ENCODE peak calls at places on chromosomes 13 and 19, in ten cellular contexts. One of them, this sample, is unnamed.

GRCh38 chr13:29791997-29792775 is 58.2 kb downstream of the UBL3 start:
- DNase-seq in lung: no peak
- DNase-seq in stimulated activated CD8-positive, alpha-beta memory T cell treated with anti-CD3 and anti-CD28 coated beads, Interleukin-4, amount 100 ng/mL, for 1 hour: no peak
- DNase-seq in RKO: no peak
- DNase-seq in BJ: no peak
- DNase-seq in NCI-H1105: no peak
- DNase-seq in EH: peak
- DNase-seq in naive thymus-derived CD8-positive, alpha-beta T cell: no peak
- DNase-seq in Caco-2: no peak
- DNase-seq in H4: no peak
- DNase-seq in this sample: no peak

GRCh38 chr13:106100261-106100919 is 435.1 kb downstream of the EFNB2 start:
- DNase-seq in stimulated activated CD8-positive, alpha-beta memory T cell treated with anti-CD3 and anti-CD28 coated beads, Interleukin-4, amount 100 ng/mL, for 1 hour: no peak
- DNase-seq in Caco-2: peak
- DNase-seq in EH: no peak
- DNase-seq in H4: no peak
- DNase-seq in naive thymus-derived CD8-positive, alpha-beta T cell: no peak
- DNase-seq in lung: no peak
- DNase-seq in NCI-H1105: no peak
- DNase-seq in BJ: no peak
- DNase-seq in RKO: no peak
- DNase-seq in this sample: peak

GRCh38 chr19:5068251-5069090 is 99.6 kb downstream of the KDM4B start:
- DNase-seq in H4: no peak
- DNase-seq in stimulated activated CD8-positive, alpha-beta memory T cell treated with anti-CD3 and anti-CD28 coated beads, Interleukin-4, amount 100 ng/mL, for 1 hour: no peak
- DNase-seq in NCI-H1105: no peak
- DNase-seq in lung: no peak
- DNase-seq in EH: no peak
- DNase-seq in BJ: no peak
- DNase-seq in naive thymus-derived CD8-positive, alpha-beta T cell: no peak
- DNase-seq in RKO: no peak
- DNase-seq in Caco-2: no peak
- DNase-seq in this sample: no peak

GRCh38 chr19:19775891-19776205 is 42.9 kb upstream of the ZNF14 start:
- DNase-seq in EH: no peak
- DNase-seq in Caco-2: no peak
- DNase-seq in NCI-H1105: peak
- DNase-seq in H4: no peak
- DNase-seq in naive thymus-derived CD8-positive, alpha-beta T cell: no peak
- DNase-seq in RKO: no peak
- DNase-seq in stimulated activated CD8-positive, alpha-beta memory T cell treated with anti-CD3 and anti-CD28 coated beads, Interleukin-4, amount 100 ng/mL, for 1 hour: no peak
- DNase-seq in lung: no peak
- DNase-seq in BJ: no peak
- DNase-seq in this sample: no peak

GRCh38 chr13:78241278-78241919 is 322.8 kb upstream of the EDNRB start:
- DNase-seq in NCI-H1105: peak
- DNase-seq in lung: no peak
- DNase-seq in H4: peak
- DNase-seq in naive thymus-derived CD8-positive, alpha-beta T cell: no peak
- DNase-seq in RKO: peak
- DNase-seq in stimulated activated CD8-positive, alpha-beta memory T cell treated with anti-CD3 and anti-CD28 coated beads, Interleukin-4, amount 100 ng/mL, for 1 hour: no peak
- DNase-seq in EH: peak
- DNase-seq in BJ: no peak
- DNase-seq in Caco-2: peak
- DNase-seq in this sample: peak

GRCh38 chr13:20796791-20797513 is 23.2 kb upstream of the EEF1AKMT1 start:
- DNase-seq in H4: no peak
- DNase-seq in NCI-H1105: no peak
- DNase-seq in BJ: no peak
- DNase-seq in EH: peak
- DNase-seq in lung: no peak
- DNase-seq in stimulated activated CD8-positive, alpha-beta memory T cell treated with anti-CD3 and anti-CD28 coated beads, Interleukin-4, amount 100 ng/mL, for 1 hour: no peak
- DNase-seq in RKO: peak
- DNase-seq in naive thymus-derived CD8-positive, alpha-beta T cell: no peak
- DNase-seq in Caco-2: no peak
- DNase-seq in this sample: no peak

GRCh38 chr19:5345895-5346386 is 5.3 kb upstream of the PTPRS start:
- DNase-seq in lung: no peak
- DNase-seq in Caco-2: no peak
- DNase-seq in naive thymus-derived CD8-positive, alpha-beta T cell: no peak
- DNase-seq in H4: peak
- DNase-seq in stimulated activated CD8-positive, alpha-beta memory T cell treated with anti-CD3 and anti-CD28 coated beads, Interleukin-4, amount 100 ng/mL, for 1 hour: no peak
- DNase-seq in BJ: no peak
- DNase-seq in NCI-H1105: no peak
- DNase-seq in EH: peak
- DNase-seq in RKO: no peak
- DNase-seq in this sample: no peak

GRCh38 chr13:36918246-36919060 is 1.6 kb downstream of the SMAD9 start:
- DNase-seq in lung: no peak
- DNase-seq in naive thymus-derived CD8-positive, alpha-beta T cell: no peak
- DNase-seq in NCI-H1105: no peak
- DNase-seq in BJ: no peak
- DNase-seq in H4: no peak
- DNase-seq in RKO: peak
- DNase-seq in EH: peak
- DNase-seq in Caco-2: no peak
- DNase-seq in stimulated activated CD8-positive, alpha-beta memory T cell treated with anti-CD3 and anti-CD28 coated beads, Interleukin-4, amount 100 ng/mL, for 1 hour: no peak
- DNase-seq in this sample: no peak

GRCh38 chr19:40321566-40322270 is 26.5 kb downstream of the C19orf47 start:
- DNase-seq in naive thymus-derived CD8-positive, alpha-beta T cell: no peak
- DNase-seq in BJ: no peak
- DNase-seq in Caco-2: no peak
- DNase-seq in stimulated activated CD8-positive, alpha-beta memory T cell treated with anti-CD3 and anti-CD28 coated beads, Interleukin-4, amount 100 ng/mL, for 1 hour: no peak
- DNase-seq in lung: no peak
- DNase-seq in EH: no peak
- DNase-seq in RKO: no peak
- DNase-seq in H4: no peak
- DNase-seq in NCI-H1105: no peak
- DNase-seq in this sample: no peak

GRCh38 chr13:93244918-93245280 is 18.3 kb downstream of the GPC6 start:
- DNase-seq in BJ: no peak
- DNase-seq in stimulated activated CD8-positive, alpha-beta memory T cell treated with anti-CD3 and anti-CD28 coated beads, Interleukin-4, amount 100 ng/mL, for 1 hour: no peak
- DNase-seq in NCI-H1105: no peak
- DNase-seq in H4: no peak
- DNase-seq in EH: peak
- DNase-seq in naive thymus-derived CD8-positive, alpha-beta T cell: no peak
- DNase-seq in lung: no peak
- DNase-seq in Caco-2: no peak
- DNase-seq in RKO: no peak
- DNase-seq in this sample: no peak

GRCh38 chr13:99433543-99434075 is 67.7 kb upstream of the TM9SF2 start:
- DNase-seq in naive thymus-derived CD8-positive, alpha-beta T cell: no peak
- DNase-seq in H4: no peak
- DNase-seq in BJ: no peak
- DNase-seq in Caco-2: no peak
- DNase-seq in stimulated activated CD8-positive, alpha-beta memory T cell treated with anti-CD3 and anti-CD28 coated beads, Interleukin-4, amount 100 ng/mL, for 1 hour: no peak
- DNase-seq in EH: no peak
- DNase-seq in RKO: no peak
- DNase-seq in lung: no peak
- DNase-seq in NCI-H1105: no peak
- DNase-seq in this sample: no peak

GRCh38 chr13:48210178-48210577 is 22.8 kb upstream of the ITM2B start:
- DNase-seq in stimulated activated CD8-positive, alpha-beta memory T cell treated with anti-CD3 and anti-CD28 coated beads, Interleukin-4, amount 100 ng/mL, for 1 hour: no peak
- DNase-seq in RKO: peak
- DNase-seq in BJ: peak
- DNase-seq in EH: peak
- DNase-seq in Caco-2: no peak
- DNase-seq in naive thymus-derived CD8-positive, alpha-beta T cell: no peak
- DNase-seq in H4: no peak
- DNase-seq in lung: no peak
- DNase-seq in NCI-H1105: no peak
- DNase-seq in this sample: no peak

GRCh38 chr19:7916137-7916907 is 1.7 kb downstream of the TGFBR3L start:
- DNase-seq in Caco-2: peak
- DNase-seq in RKO: no peak
- DNase-seq in NCI-H1105: peak
- DNase-seq in naive thymus-derived CD8-positive, alpha-beta T cell: peak
- DNase-seq in H4: no peak
- DNase-seq in EH: peak
- DNase-seq in lung: no peak
- DNase-seq in BJ: no peak
- DNase-seq in stimulated activated CD8-positive, alpha-beta memory T cell treated with anti-CD3 and anti-CD28 coated beads, Interleukin-4, amount 100 ng/mL, for 1 hour: no peak
- DNase-seq in this sample: peak

GRCh38 chr13:27920677-27921420 is 1.0 kb downstream of the PDX1 start:
- DNase-seq in lung: no peak
- DNase-seq in stimulated activated CD8-positive, alpha-beta memory T cell treated with anti-CD3 and anti-CD28 coated beads, Interleukin-4, amount 100 ng/mL, for 1 hour: no peak
- DNase-seq in H4: no peak
- DNase-seq in NCI-H1105: peak
- DNase-seq in Caco-2: peak
- DNase-seq in RKO: peak
- DNase-seq in EH: peak
- DNase-seq in naive thymus-derived CD8-positive, alpha-beta T cell: no peak
- DNase-seq in BJ: no peak
- DNase-seq in this sample: no peak

GRCh38 chr13:112849500-112849899 is 119.5 kb upstream of the MCF2L start:
- DNase-seq in naive thymus-derived CD8-positive, alpha-beta T cell: no peak
- DNase-seq in H4: peak
- DNase-seq in NCI-H1105: peak
- DNase-seq in BJ: no peak
- DNase-seq in RKO: no peak
- DNase-seq in Caco-2: no peak
- DNase-seq in lung: peak
- DNase-seq in stimulated activated CD8-positive, alpha-beta memory T cell treated with anti-CD3 and anti-CD28 coated beads, Interleukin-4, amount 100 ng/mL, for 1 hour: no peak
- DNase-seq in EH: peak
- DNase-seq in this sample: no peak

GRCh38 chr19:45645068-45645630 is 6.0 kb upstream of the EML2 start:
- DNase-seq in naive thymus-derived CD8-positive, alpha-beta T cell: no peak
- DNase-seq in BJ: no peak
- DNase-seq in EH: no peak
- DNase-seq in lung: no peak
- DNase-seq in H4: no peak
- DNase-seq in RKO: no peak
- DNase-seq in Caco-2: no peak
- DNase-seq in NCI-H1105: no peak
- DNase-seq in stimulated activated CD8-positive, alpha-beta memory T cell treated with anti-CD3 and anti-CD28 coated beads, Interleukin-4, amount 100 ng/mL, for 1 hour: no peak
- DNase-seq in this sample: no peak

GRCh38 chr19:35665604-35666003 is 713 bp upstream of the UPK1A start:
- DNase-seq in NCI-H1105: no peak
- DNase-seq in stimulated activated CD8-positive, alpha-beta memory T cell treated with anti-CD3 and anti-CD28 coated beads, Interleukin-4, amount 100 ng/mL, for 1 hour: no peak
- DNase-seq in naive thymus-derived CD8-positive, alpha-beta T cell: no peak
- DNase-seq in Caco-2: no peak
- DNase-seq in BJ: no peak
- DNase-seq in lung: no peak
- DNase-seq in RKO: no peak
- DNase-seq in H4: no peak
- DNase-seq in EH: no peak
- DNase-seq in this sample: no peak

GRCh38 chr13:26440111-26440510 is 117.4 kb upstream of the WASF3 start:
- DNase-seq in NCI-H1105: no peak
- DNase-seq in naive thymus-derived CD8-positive, alpha-beta T cell: no peak
- DNase-seq in BJ: no peak
- DNase-seq in RKO: no peak
- DNase-seq in EH: peak
- DNase-seq in stimulated activated CD8-positive, alpha-beta memory T cell treated with anti-CD3 and anti-CD28 coated beads, Interleukin-4, amount 100 ng/mL, for 1 hour: no peak
- DNase-seq in H4: no peak
- DNase-seq in lung: no peak
- DNase-seq in Caco-2: no peak
- DNase-seq in this sample: no peak

GRCh38 chr13:42847891-42848663 is 66.7 kb downstream of the FAM216B start:
- DNase-seq in Caco-2: no peak
- DNase-seq in H4: no peak
- DNase-seq in RKO: no peak
- DNase-seq in NCI-H1105: no peak
- DNase-seq in stimulated activated CD8-positive, alpha-beta memory T cell treated with anti-CD3 and anti-CD28 coated beads, Interleukin-4, amount 100 ng/mL, for 1 hour: no peak
- DNase-seq in EH: peak
- DNase-seq in lung: no peak
- DNase-seq in naive thymus-derived CD8-positive, alpha-beta T cell: no peak
- DNase-seq in BJ: no peak
- DNase-seq in this sample: no peak

GRCh38 chr13:97067342-97067895 is 73.1 kb upstream of the OXGR1 start:
- DNase-seq in RKO: no peak
- DNase-seq in H4: no peak
- DNase-seq in EH: peak
- DNase-seq in Caco-2: no peak
- DNase-seq in stimulated activated CD8-positive, alpha-beta memory T cell treated with anti-CD3 and anti-CD28 coated beads, Interleukin-4, amount 100 ng/mL, for 1 hour: no peak
- DNase-seq in NCI-H1105: no peak
- DNase-seq in BJ: no peak
- DNase-seq in lung: no peak
- DNase-seq in naive thymus-derived CD8-positive, alpha-beta T cell: no peak
- DNase-seq in this sample: no peak

GRCh38 chr13:113759525-113760137 is 605 bp downstream of the TMEM255B start:
- DNase-seq in RKO: no peak
- DNase-seq in H4: no peak
- DNase-seq in NCI-H1105: no peak
- DNase-seq in Caco-2: no peak
- DNase-seq in BJ: no peak
- DNase-seq in naive thymus-derived CD8-positive, alpha-beta T cell: no peak
- DNase-seq in lung: no peak
- DNase-seq in EH: no peak
- DNase-seq in stimulated activated CD8-positive, alpha-beta memory T cell treated with anti-CD3 and anti-CD28 coated beads, Interleukin-4, amount 100 ng/mL, for 1 hour: no peak
- DNase-seq in this sample: no peak

GRCh38 chr19:10797541-10798256 is 38.3 kb downstream of the TMED1 start:
- DNase-seq in NCI-H1105: no peak
- DNase-seq in Caco-2: no peak
- DNase-seq in naive thymus-derived CD8-positive, alpha-beta T cell: peak
- DNase-seq in stimulated activated CD8-positive, alpha-beta memory T cell treated with anti-CD3 and anti-CD28 coated beads, Interleukin-4, amount 100 ng/mL, for 1 hour: peak
- DNase-seq in H4: no peak
- DNase-seq in RKO: no peak
- DNase-seq in lung: no peak
- DNase-seq in EH: no peak
- DNase-seq in BJ: no peak
- DNase-seq in this sample: no peak

GRCh38 chr19:51124729-51125128 is at the start of gene SIGLEC9:
- DNase-seq in Caco-2: no peak
- DNase-seq in lung: no peak
- DNase-seq in naive thymus-derived CD8-positive, alpha-beta T cell: no peak
- DNase-seq in EH: no peak
- DNase-seq in stimulated activated CD8-positive, alpha-beta memory T cell treated with anti-CD3 and anti-CD28 coated beads, Interleukin-4, amount 100 ng/mL, for 1 hour: no peak
- DNase-seq in BJ: no peak
- DNase-seq in NCI-H1105: no peak
- DNase-seq in H4: no peak
- DNase-seq in RKO: no peak
- DNase-seq in this sample: no peak

GRCh38 chr19:10329555-10329954 is 3.8 kb downstream of the RAVER1 start:
- DNase-seq in BJ: no peak
- DNase-seq in RKO: no peak
- DNase-seq in naive thymus-derived CD8-positive, alpha-beta T cell: no peak
- DNase-seq in Caco-2: no peak
- DNase-seq in NCI-H1105: no peak
- DNase-seq in H4: no peak
- DNase-seq in EH: no peak
- DNase-seq in stimulated activated CD8-positive, alpha-beta memory T cell treated with anti-CD3 and anti-CD28 coated beads, Interleukin-4, amount 100 ng/mL, for 1 hour: no peak
- DNase-seq in lung: no peak
- DNase-seq in this sample: no peak

GRCh38 chr19:3604987-3605343 is 1.7 kb downstream of the TBXA2R start:
- DNase-seq in lung: no peak
- DNase-seq in RKO: no peak
- DNase-seq in BJ: no peak
- DNase-seq in H4: no peak
- DNase-seq in NCI-H1105: no peak
- DNase-seq in naive thymus-derived CD8-positive, alpha-beta T cell: peak
- DNase-seq in EH: no peak
- DNase-seq in stimulated activated CD8-positive, alpha-beta memory T cell treated with anti-CD3 and anti-CD28 coated beads, Interleukin-4, amount 100 ng/mL, for 1 hour: no peak
- DNase-seq in Caco-2: no peak
- DNase-seq in this sample: no peak

GRCh38 chr19:20858218-20858617 is 64.8 kb upstream of the ZNF85 start:
- DNase-seq in H4: peak
- DNase-seq in RKO: no peak
- DNase-seq in stimulated activated CD8-positive, alpha-beta memory T cell treated with anti-CD3 and anti-CD28 coated beads, Interleukin-4, amount 100 ng/mL, for 1 hour: no peak
- DNase-seq in Caco-2: no peak
- DNase-seq in naive thymus-derived CD8-positive, alpha-beta T cell: no peak
- DNase-seq in BJ: no peak
- DNase-seq in lung: no peak
- DNase-seq in EH: no peak
- DNase-seq in NCI-H1105: no peak
- DNase-seq in this sample: no peak

GRCh38 chr19:31285744-31286143 is 63.5 kb downstream of the TSHZ3 start:
- DNase-seq in H4: peak
- DNase-seq in stimulated activated CD8-positive, alpha-beta memory T cell treated with anti-CD3 and anti-CD28 coated beads, Interleukin-4, amount 100 ng/mL, for 1 hour: no peak
- DNase-seq in lung: no peak
- DNase-seq in Caco-2: peak
- DNase-seq in RKO: no peak
- DNase-seq in NCI-H1105: no peak
- DNase-seq in naive thymus-derived CD8-positive, alpha-beta T cell: no peak
- DNase-seq in BJ: no peak
- DNase-seq in EH: peak
- DNase-seq in this sample: peak

GRCh38 chr19:34432797-34433196 is 4.6 kb downstream of the UBA2 start:
- DNase-seq in stimulated activated CD8-positive, alpha-beta memory T cell treated with anti-CD3 and anti-CD28 coated beads, Interleukin-4, amount 100 ng/mL, for 1 hour: no peak
- DNase-seq in EH: no peak
- DNase-seq in naive thymus-derived CD8-positive, alpha-beta T cell: no peak
- DNase-seq in Caco-2: no peak
- DNase-seq in BJ: no peak
- DNase-seq in H4: no peak
- DNase-seq in NCI-H1105: no peak
- DNase-seq in RKO: no peak
- DNase-seq in lung: no peak
- DNase-seq in this sample: no peak

This sample was measured in DND-41.